ENCODE peak calls at places on chromosomes 12 and 14, in seven cellular contexts. One of them, this sample, is unnamed.

GRCh38 chr14:77509366-77509765 is 10.8 kb upstream of the ISM2 start:
- DNase-seq in trophoblast cell: no peak
- DNase-seq in mesendoderm: no peak
- DNase-seq in neuronal stem cell: no peak
- DNase-seq in H9: no peak
- DNase-seq in IMR-90: no peak
- DNase-seq in mesenchymal stem cell: no peak
- DNase-seq in this sample: no peak

GRCh38 chr14:24329736-24330135 is 5.1 kb downstream of the ADCY4 start:
- DNase-seq in IMR-90: no peak
- DNase-seq in neuronal stem cell: no peak
- DNase-seq in H9: no peak
- DNase-seq in trophoblast cell: no peak
- DNase-seq in mesenchymal stem cell: no peak
- DNase-seq in mesendoderm: no peak
- DNase-seq in this sample: no peak

GRCh38 chr12:31037921-31038320 is 35.7 kb upstream of the DDX11 start:
- DNase-seq in neuronal stem cell: no peak
- DNase-seq in IMR-90: no peak
- DNase-seq in H9: no peak
- DNase-seq in mesendoderm: no peak
- DNase-seq in trophoblast cell: no peak
- DNase-seq in mesenchymal stem cell: no peak
- DNase-seq in this sample: no peak

GRCh38 chr12:77229640-77230442 is 164.5 kb upstream of the E2F7 start:
- DNase-seq in IMR-90: no peak
- DNase-seq in trophoblast cell: no peak
- DNase-seq in mesenchymal stem cell: no peak
- DNase-seq in mesendoderm: peak
- DNase-seq in neuronal stem cell: no peak
- DNase-seq in H9: no peak
- DNase-seq in this sample: no peak

GRCh38 chr12:113230315-113231274 is 9.3 kb downstream of the TPCN1 start:
- DNase-seq in IMR-90: no peak
- DNase-seq in trophoblast cell: peak
- DNase-seq in neuronal stem cell: no peak
- DNase-seq in mesendoderm: peak
- DNase-seq in H9: no peak
- DNase-seq in mesenchymal stem cell: no peak
- DNase-seq in this sample: no peak

GRCh38 chr12:82028772-82029171 is 269.6 kb upstream of the PPFIA2 start:
- DNase-seq in trophoblast cell: no peak
- DNase-seq in mesenchymal stem cell: no peak
- DNase-seq in IMR-90: no peak
- DNase-seq in neuronal stem cell: no peak
- DNase-seq in mesendoderm: no peak
- DNase-seq in H9: no peak
- DNase-seq in this sample: no peak

GRCh38 chr14:76904740-76905569 is 78.7 kb downstream of the LRRC74A start:
- DNase-seq in mesenchymal stem cell: peak
- DNase-seq in neuronal stem cell: no peak
- DNase-seq in H9: no peak
- DNase-seq in trophoblast cell: peak
- DNase-seq in IMR-90: peak
- DNase-seq in mesendoderm: no peak
- DNase-seq in this sample: no peak

GRCh38 chr14:99230271-99231141 is 41.5 kb downstream of the BCL11B start:
- DNase-seq in neuronal stem cell: no peak
- DNase-seq in trophoblast cell: no peak
- DNase-seq in H9: peak
- DNase-seq in mesenchymal stem cell: no peak
- DNase-seq in mesendoderm: peak
- DNase-seq in IMR-90: no peak
- DNase-seq in this sample: no peak

GRCh38 chr12:106154781-106155273 is 16.1 kb upstream of the NUAK1 start:
- DNase-seq in IMR-90: no peak
- DNase-seq in H9: no peak
- DNase-seq in mesendoderm: no peak
- DNase-seq in mesenchymal stem cell: no peak
- DNase-seq in trophoblast cell: no peak
- DNase-seq in neuronal stem cell: no peak
- DNase-seq in this sample: no peak

GRCh38 chr14:95303552-95303951 is 16.2 kb downstream of the CLMN start:
- DNase-seq in trophoblast cell: no peak
- DNase-seq in mesenchymal stem cell: no peak
- DNase-seq in IMR-90: no peak
- DNase-seq in neuronal stem cell: no peak
- DNase-seq in H9: no peak
- DNase-seq in mesendoderm: no peak
- DNase-seq in this sample: no peak

GRCh38 chr14:53108292-53108937 is 44.7 kb downstream of the DDHD1 start:
- DNase-seq in IMR-90: no peak
- DNase-seq in trophoblast cell: no peak
- DNase-seq in H9: no peak
- DNase-seq in mesendoderm: no peak
- DNase-seq in mesenchymal stem cell: peak
- DNase-seq in neuronal stem cell: no peak
- DNase-seq in this sample: no peak

GRCh38 chr14:102362084-102362483 is 606 bp downstream of the CINP start:
- DNase-seq in mesendoderm: no peak
- DNase-seq in IMR-90: peak
- DNase-seq in neuronal stem cell: no peak
- DNase-seq in trophoblast cell: peak
- DNase-seq in H9: no peak
- DNase-seq in mesenchymal stem cell: peak
- DNase-seq in this sample: no peak

GRCh38 chr12:71270057-71270456 is 112.3 kb upstream of the TSPAN8 start:
- DNase-seq in IMR-90: no peak
- DNase-seq in mesenchymal stem cell: no peak
- DNase-seq in neuronal stem cell: no peak
- DNase-seq in H9: no peak
- DNase-seq in trophoblast cell: no peak
- DNase-seq in mesendoderm: no peak
- DNase-seq in this sample: no peak

GRCh38 chr14:64834965-64835364 is 44.7 kb downstream of the SPTB start:
- DNase-seq in mesendoderm: no peak
- DNase-seq in neuronal stem cell: no peak
- DNase-seq in mesenchymal stem cell: no peak
- DNase-seq in H9: no peak
- DNase-seq in trophoblast cell: no peak
- DNase-seq in IMR-90: no peak
- DNase-seq in this sample: no peak

GRCh38 chr14:64838656-64839055 is 41.1 kb downstream of the SPTB start:
- DNase-seq in neuronal stem cell: no peak
- DNase-seq in mesenchymal stem cell: no peak
- DNase-seq in trophoblast cell: no peak
- DNase-seq in IMR-90: no peak
- DNase-seq in H9: no peak
- DNase-seq in mesendoderm: no peak
- DNase-seq in this sample: no peak

GRCh38 chr14:64830961-64831360 is 48.7 kb downstream of the SPTB start:
- DNase-seq in H9: no peak
- DNase-seq in mesenchymal stem cell: no peak
- DNase-seq in mesendoderm: no peak
- DNase-seq in trophoblast cell: no peak
- DNase-seq in neuronal stem cell: no peak
- DNase-seq in IMR-90: no peak
- DNase-seq in this sample: no peak

GRCh38 chr14:64831419-64831818 is 48.3 kb downstream of the SPTB start:
- DNase-seq in IMR-90: no peak
- DNase-seq in mesenchymal stem cell: no peak
- DNase-seq in mesendoderm: no peak
- DNase-seq in H9: no peak
- DNase-seq in neuronal stem cell: no peak
- DNase-seq in trophoblast cell: no peak
- DNase-seq in this sample: no peak

GRCh38 chr14:64835431-64835830 is 44.3 kb downstream of the SPTB start:
- DNase-seq in mesendoderm: no peak
- DNase-seq in mesenchymal stem cell: no peak
- DNase-seq in IMR-90: no peak
- DNase-seq in neuronal stem cell: no peak
- DNase-seq in trophoblast cell: no peak
- DNase-seq in H9: no peak
- DNase-seq in this sample: no peak
- H3K23ac ChIP-seq in mesendoderm: no peak
- H3K23ac ChIP-seq in mesenchymal stem cell: no peak
- H3K23ac ChIP-seq in IMR-90: no peak
- H3K23ac ChIP-seq in neuronal stem cell: no peak
- H3K23ac ChIP-seq in trophoblast cell: no peak
- H3K23ac ChIP-seq in H9: no peak
- H3K23ac ChIP-seq in this sample: no peak

DNA sequence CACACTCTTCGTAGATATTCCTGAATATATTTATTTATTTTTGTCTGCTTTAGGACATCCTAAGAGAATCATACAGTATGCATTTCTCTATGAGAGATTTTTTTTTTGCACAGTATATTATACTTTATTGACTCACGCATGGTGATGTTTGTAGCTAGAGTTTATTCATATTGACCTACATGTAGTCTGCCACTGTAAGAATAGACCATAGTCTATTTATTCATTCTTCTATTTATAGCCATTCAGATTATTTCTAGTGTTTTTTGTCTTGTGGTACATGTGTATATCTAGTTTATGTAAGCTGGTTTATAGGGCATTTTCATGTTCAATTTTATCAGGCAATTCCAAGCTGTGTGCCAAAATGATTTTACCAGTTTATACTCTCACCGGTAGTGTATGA is 45.2 kb downstream of the PCNX1 start:
- DNase-seq in IMR-90: no peak
- DNase-seq in neuronal stem cell: no peak
- DNase-seq in mesenchymal stem cell: no peak
- DNase-seq in mesendoderm: no peak
- DNase-seq in H9: no peak
- DNase-seq in trophoblast cell: no peak
- DNase-seq in this sample: no peak
- H3K23ac ChIP-seq in IMR-90: no peak
- H3K23ac ChIP-seq in neuronal stem cell: no peak
- H3K23ac ChIP-seq in mesenchymal stem cell: no peak
- H3K23ac ChIP-seq in mesendoderm: no peak
- H3K23ac ChIP-seq in H9: no peak
- H3K23ac ChIP-seq in trophoblast cell: no peak
- H3K23ac ChIP-seq in this sample: no peak

GRCh38 chr14:33934043-33934750 is 16.7 kb downstream of the EGLN3 start:
- DNase-seq in trophoblast cell: no peak
- DNase-seq in H9: no peak
- DNase-seq in mesenchymal stem cell: no peak
- DNase-seq in mesendoderm: no peak
- DNase-seq in IMR-90: no peak
- DNase-seq in neuronal stem cell: no peak
- DNase-seq in this sample: no peak
- H3K23ac ChIP-seq in trophoblast cell: no peak
- H3K23ac ChIP-seq in H9: no peak
- H3K23ac ChIP-seq in mesenchymal stem cell: no peak
- H3K23ac ChIP-seq in mesendoderm: no peak
- H3K23ac ChIP-seq in IMR-90: no peak
- H3K23ac ChIP-seq in neuronal stem cell: no peak
- H3K23ac ChIP-seq in this sample: no peak

GRCh38 chr12:119843100-119843499 is 34.0 kb downstream of the CIT start:
- DNase-seq in mesendoderm: no peak
- DNase-seq in trophoblast cell: no peak
- DNase-seq in mesenchymal stem cell: peak
- DNase-seq in neuronal stem cell: no peak
- DNase-seq in IMR-90: peak
- DNase-seq in H9: no peak
- DNase-seq in this sample: no peak
- H3K23ac ChIP-seq in mesendoderm: no peak
- H3K23ac ChIP-seq in trophoblast cell: no peak
- H3K23ac ChIP-seq in mesenchymal stem cell: no peak
- H3K23ac ChIP-seq in neuronal stem cell: no peak
- H3K23ac ChIP-seq in IMR-90: no peak
- H3K23ac ChIP-seq in H9: no peak
- H3K23ac ChIP-seq in this sample: no peak

GRCh38 chr12:79818856-79819255 is 116.0 kb downstream of the PPP1R12A start:
- DNase-seq in trophoblast cell: no peak
- DNase-seq in H9: no peak
- DNase-seq in IMR-90: no peak
- DNase-seq in neuronal stem cell: no peak
- DNase-seq in mesenchymal stem cell: no peak
- DNase-seq in mesendoderm: no peak
- DNase-seq in this sample: no peak
- H3K23ac ChIP-seq in trophoblast cell: no peak
- H3K23ac ChIP-seq in H9: no peak
- H3K23ac ChIP-seq in IMR-90: no peak
- H3K23ac ChIP-seq in neuronal stem cell: no peak
- H3K23ac ChIP-seq in mesenchymal stem cell: no peak
- H3K23ac ChIP-seq in mesendoderm: no peak
- H3K23ac ChIP-seq in this sample: no peak